ENCODE peak calls at places on chromosomes 16 and 17, in four cellular contexts. Q, M, J and G are unnamed samples.

GRCh38 chr17:42101513-42102292 is 3.4 kb upstream of the ZNF385C start:
- DNase-seq in J (peak; percentile 96), M (peak; percentile 87), Q (peak; percentile 50), G (peak; percentile 73)

GRCh38 chr16:4680673-4681470 is 12.5 kb upstream of the NUDT16L1 start:
- DNase-seq in Q (no peak), J (no peak), M (no peak), G (no peak)

GRCh38 chr17:27950995-27951394 is 57.8 kb upstream of the LYRM9 start:
- DNase-seq in M (no peak), J (no peak), Q (no peak), G (no peak)

GRCh38 chr17:75695830-75696271 is 25.4 kb upstream of the ITGB4 start:
- DNase-seq in M (no peak), Q (no peak), J (no peak), G (no peak)

GRCh38 chr17:27565874-27566672 is 64.9 kb upstream of the LGALS9 start:
- DNase-seq in M (no peak), Q (no peak), J (no peak), G (no peak)

GRCh38 chr17:59001158-59001814 is 105.4 kb downstream of the TRIM37 start:
- DNase-seq in J (peak; percentile 41), Q (peak; percentile 71), M (peak; percentile 82), G (no peak)

GRCh38 chr17:56936697-56937322 is 23.0 kb upstream of the TRIM25 start:
- DNase-seq in M (no peak), Q (no peak), J (no peak), G (no peak)

GRCh38 chr17:39676198-39676819 is 8.1 kb downstream of the PNMT start:
- DNase-seq in Q (no peak), M (no peak), J (no peak), G (no peak)

GRCh38 chr16:66295761-66296546 is 70.5 kb upstream of the CDH5 start:
- DNase-seq in J (peak; percentile 14), M (peak; percentile 91), Q (no peak), G (no peak)

GRCh38 chr17:82400830-82401229 is 17.3 kb upstream of the HEXD start:
- DNase-seq in M (no peak), J (no peak), Q (no peak), G (no peak)

GRCh38 chr17:45783593-45784292 is 377 bp upstream of the CRHR1 start:
- DNase-seq in J (peak; percentile 80), M (no peak), Q (no peak), G (no peak)

GRCh38 chr17:81272616-81273015 is 22.5 kb downstream of the SLC38A10 start:
- DNase-seq in J (no peak), M (no peak), Q (no peak), G (no peak)

GRCh38 chr16:88331989-88332920 is 50.5 kb upstream of the ZNF469 start:
- DNase-seq in M (peak; percentile 50), J (no peak), Q (peak; percentile 100), G (no peak)

GRCh38 chr17:77662796-77663195 is 295.7 kb upstream of the TNRC6C start:
- DNase-seq in Q (no peak), M (no peak), J (no peak), G (no peak)

GRCh38 chr16:3444032-3444388 is 530 bp downstream of the NAA60 start:
- DNase-seq in M (peak; percentile 68), J (no peak), Q (peak; percentile 88), G (no peak)

GRCh38 chr17:64786337-64786736 is 124.2 kb upstream of the SMURF2 start:
- DNase-seq in Q (no peak), J (no peak), M (peak; percentile 70), G (no peak)

GRCh38 chr16:11667221-11667823 is 933 bp upstream of the SNN start:
- DNase-seq in M (no peak), J (peak; percentile 39), Q (no peak), G (no peak)

GRCh38 chr16:4315185-4316102 is at the start of gene GLIS2:
- DNase-seq in J (peak; percentile 88), M (peak; percentile 73), Q (peak; percentile 89), G (no peak)

GRCh38 chr17:79616801-79617200 is 6.0 kb upstream of the RBFOX3 start:
- DNase-seq in Q (no peak), M (no peak), J (peak; percentile 20), G (no peak)

GRCh38 chr16:88534731-88535141 is 35.5 kb upstream of the ZC3H18 start:
- DNase-seq in J (no peak), Q (peak; percentile 52), M (peak; percentile 14), G (no peak)

GRCh38 chr17:67035131-67036083 is 8.9 kb upstream of the CACNG1 start:
- DNase-seq in Q (no peak), M (no peak), J (no peak), G (no peak)

GRCh38 chr16:20484726-20485125 is 33.4 kb downstream of the ACSM2A start:
- DNase-seq in Q (no peak), J (no peak), M (no peak), G (no peak)

GRCh38 chr17:45346255-45347015 is 29.6 kb upstream of the MAP3K14 start:
- DNase-seq in M (no peak), Q (no peak), J (peak; percentile 24), G (no peak)

GRCh38 chr16:2971985-2972784 is 3.0 kb downstream of the PAQR4 start:
- DNase-seq in Q (no peak), J (no peak), M (no peak), G (no peak)

GRCh38 chr16:75566040-75566888 is at the start of gene GABARAPL2:
- DNase-seq in M (peak; percentile 92), Q (peak; percentile 84), J (peak; percentile 92), G (peak; percentile 63)

GRCh38 chr16:4733747-4734062 is 366 bp downstream of the ANKS3 start:
- DNase-seq in J (no peak), Q (no peak), M (peak; percentile 24), G (no peak)

GRCh38 chr17:32111141-32111771 is 31.0 kb upstream of the RHOT1 start:
- DNase-seq in Q (peak; percentile 23), M (no peak), J (peak; percentile 84), G (peak; percentile 76)

GRCh38 chr16:2031081-2031577 is 4.4 kb downstream of the NHERF2 start:
- DNase-seq in J (no peak), M (no peak), Q (no peak), G (no peak)

GRCh38 chr17:40361925-40362695 is 2.4 kb downstream of the GJD3 start:
- DNase-seq in Q (no peak), M (no peak), J (no peak), G (no peak)

GRCh38 chr16:55706739-55707487 is 51.1 kb downstream of the SLC6A2 start:
- DNase-seq in M (peak; percentile 15), Q (no peak), J (no peak), G (no peak)

GRCh38 chr16:46830417-46830901 is 521 bp downstream of the C16orf87 start:
- DNase-seq in J (no peak), M (peak; percentile 49), Q (no peak), G (no peak)

GRCh38 chr17:78301821-78302213 is 58.1 kb downstream of the SOCS3 start:
- DNase-seq in Q (no peak), J (no peak), M (no peak), G (no peak)

GRCh38 chr16:23572394-23572793 is 14.9 kb downstream of the UBFD1 start:
- DNase-seq in Q (no peak), M (no peak), J (no peak), G (no peak)

GRCh38 chr17:4375039-4375748 is 8.7 kb upstream of the UBE2G1 start:
- DNase-seq in M (no peak), Q (no peak), J (no peak), G (no peak)

GRCh38 chr16:56558024-56558747 is 6.7 kb upstream of the MT4 start:
- DNase-seq in J (no peak), Q (no peak), M (no peak), G (no peak)

GRCh38 chr17:55661359-55661758 is 61.3 kb downstream of the TMEM100 start:
- DNase-seq in J (no peak), Q (no peak), M (no peak), G (no peak)

GRCh38 chr17:82978354-82978753 is 101.1 kb upstream of the METRNL start:
- DNase-seq in M (no peak), Q (no peak), J (no peak), G (no peak)

GRCh38 chr17:2809337-2809736 is 13.1 kb downstream of the RAP1GAP2 start:
- DNase-seq in Q (no peak), M (no peak), J (no peak), G (no peak)
- H2BK12ac ChIP-seq in Q (no peak overlapping the region), M (no peak overlapping the region), J (no peak overlapping the region), G (no peak overlapping the region)

GRCh38 chr17:47994714-47995113 is 23.8 kb downstream of the CDK5RAP3 start:
- DNase-seq in M (no peak), Q (no peak), J (no peak), G (no peak)

GRCh38 chr17:47995241-47995935 is 24.5 kb downstream of the CDK5RAP3 start:
- DNase-seq in Q (no peak), M (no peak), J (peak; percentile 67), G (no peak)

GRCh38 chr17:47993964-47994363 is 23.1 kb downstream of the CDK5RAP3 start:
- DNase-seq in Q (no peak), J (no peak), M (no peak), G (no peak)

GRCh38 chr17:47990962-47991731 is 20.2 kb downstream of the CDK5RAP3 start:
- DNase-seq in M (no peak), J (peak; percentile 77), Q (peak; percentile 56), G (peak; percentile 67)

DNA sequence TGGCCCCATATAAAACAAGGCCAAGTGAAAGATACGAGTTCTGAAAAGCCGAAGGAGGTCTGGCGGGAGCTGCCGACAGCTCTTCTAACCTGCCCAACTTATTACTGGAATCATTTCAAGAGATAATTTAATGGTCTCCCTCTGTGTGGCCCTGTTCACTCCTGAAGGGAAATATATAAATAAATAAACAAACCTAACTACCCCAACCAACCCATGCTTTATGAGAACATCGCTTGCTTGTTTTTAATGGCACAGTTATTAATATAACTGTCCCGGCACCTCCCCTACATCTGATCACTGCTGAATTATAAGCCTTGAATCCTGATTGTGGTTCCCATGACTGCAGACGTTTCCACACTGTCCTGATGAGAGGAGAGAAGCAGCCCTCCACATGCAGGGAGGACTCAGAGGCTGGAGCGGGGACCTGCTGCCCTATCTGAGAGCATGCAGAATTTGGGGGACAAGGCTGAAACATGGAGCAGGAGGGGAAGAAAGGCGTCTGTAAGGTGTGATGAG is 22.2 kb downstream of the CDK5RAP3 start:
- DNase-seq in J (no peak), Q (no peak), M (no peak), G (no peak)
- H2BK12ac ChIP-seq in J (no peak overlapping the region), Q (no peak overlapping the region), M (no peak overlapping the region), G (no peak overlapping the region)

DNA sequence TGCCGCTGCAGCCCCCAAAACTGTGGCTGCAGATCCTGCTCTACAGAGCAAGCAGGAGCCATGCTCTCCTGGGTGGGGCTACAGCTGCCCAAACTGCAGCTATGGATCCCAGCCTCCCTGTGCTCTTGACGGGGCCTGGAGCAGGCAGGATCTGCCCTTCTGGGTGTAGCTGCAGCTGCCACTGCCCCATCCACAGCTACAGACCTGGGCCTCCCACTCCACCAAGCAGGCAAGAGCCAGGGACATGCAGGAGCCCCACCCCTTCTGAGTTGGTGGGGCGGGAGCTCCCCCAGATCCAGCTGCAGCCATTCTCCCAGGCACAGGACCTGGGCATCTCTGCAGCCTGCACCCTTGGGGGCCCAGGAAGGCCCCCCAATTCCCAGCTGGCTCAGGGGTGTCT is 551.2 kb upstream of the CA10 start:
- DNase-seq in J (no peak), M (no peak), Q (no peak), G (no peak)
- H2BK12ac ChIP-seq in J (no peak overlapping the region), M (no peak overlapping the region), Q (no peak overlapping the region), G (no peak overlapping the region)

DNA sequence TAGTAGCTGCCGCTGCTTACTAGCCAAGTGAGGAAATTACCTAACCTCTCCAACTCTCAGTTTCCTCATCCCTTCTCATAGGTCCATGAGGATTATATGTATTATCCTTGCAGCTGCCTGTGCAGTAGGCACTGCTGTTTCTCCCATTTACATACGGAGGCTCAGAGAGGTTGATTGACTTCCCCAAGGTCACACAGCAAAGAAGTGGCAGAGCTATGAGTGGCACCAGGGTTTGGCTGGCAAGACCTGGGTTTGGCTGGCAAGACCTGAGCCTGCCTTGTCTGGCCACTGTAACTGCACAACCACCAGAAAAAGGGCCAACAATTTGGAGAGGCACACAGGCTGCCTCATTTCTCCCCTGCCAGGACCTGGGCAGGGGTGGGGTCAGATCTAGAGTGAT is 2.5 kb upstream of the NDRG4 start:
- DNase-seq in J (no peak), M (no peak), Q (no peak), G (no peak)
- H2BK12ac ChIP-seq in J (no peak overlapping the region), M (no peak overlapping the region), Q (no peak overlapping the region), G (no peak overlapping the region)